ENCODE peak calls at places on chromosomes 5 and 9, in five cellular contexts. X, H, Z, Q and M are unnamed samples.
A peak's percentile ranks its signal among the peaks of the same experiment; 100 is the strongest.

GRCh38 chr5:149785341-149785740 is 55.2 kb downstream of the PPARGC1B start:
- DNase-seq in Q (no peak), X (no peak), Z (no peak), H (no peak), M (no peak)

GRCh38 chr9:4117835-4118610 is 181.8 kb downstream of the GLIS3 start:
- DNase-seq in H (no peak), Z (peak; percentile 8), X (peak; percentile 64), Q (no peak), M (peak; percentile 48)

GRCh38 chr9:137313956-137314560 is 12.0 kb upstream of the NRARP start:
- DNase-seq in H (peak; percentile 17), Q (no peak), X (no peak), Z (no peak), M (no peak)

GRCh38 chr5:80704221-80704620 is 49.4 kb upstream of the DHFR start:
- DNase-seq in Q (no peak), X (no peak), H (no peak), Z (no peak), M (no peak)

GRCh38 chr9:9215050-9215449 is 1397.8 kb downstream of the PTPRD start:
- DNase-seq in H (no peak), Q (no peak), X (no peak), Z (no peak), M (no peak)

GRCh38 chr5:149549461-149550266 is 1.6 kb downstream of the CSNK1A1 start:
- DNase-seq in H (no peak), X (no peak), Q (no peak), Z (peak; percentile 37), M (peak; percentile 74)

GRCh38 chr9:37410969-37411785 is 11.3 kb upstream of the GRHPR start:
- DNase-seq in Z (no peak), Q (no peak), X (no peak), H (no peak), M (no peak)

GRCh38 chr5:33482335-33482734 is 41.6 kb downstream of the TARS1 start:
- DNase-seq in Z (no peak), Q (no peak), X (no peak), H (no peak), M (no peak)

GRCh38 chr5:172453206-172453985 is 929 bp downstream of the SH3PXD2B start:
- DNase-seq in X (no peak), Z (no peak), Q (no peak), H (peak; percentile 40), M (peak; percentile 38)